ENCODE peak calls at places on chromosome 12, in five cellular contexts. N, X, D, J and Q are unnamed samples.

GRCh38 chr12:2384533-2385328 is 331.9 kb downstream of the CACNA1C start:
- DNase-seq in J (no peak), N (no peak), X (no peak), D (peak; percentile 87), Q (peak; percentile 51)

GRCh38 chr12:124916370-124917134 is 2.1 kb upstream of the UBC start:
- DNase-seq in D (peak; percentile 93), X (peak; percentile 78), N (no peak), J (no peak), Q (peak; percentile 93)

GRCh38 chr12:30823140-30823669 is 68.5 kb upstream of the CAPRIN2 start:
- DNase-seq in J (peak; percentile 31), D (no peak), X (no peak), N (peak; percentile 6), Q (peak; percentile 5)

GRCh38 chr12:77062846-77063461 is 2.4 kb downstream of the E2F7 start:
- DNase-seq in X (no peak), N (no peak), D (peak; percentile 87), J (no peak), Q (peak; percentile 95)

GRCh38 chr12:43776498-43776897 is 17.7 kb downstream of the IRAK4 start:
- DNase-seq in X (peak; percentile 64), J (no peak), N (no peak), D (peak; percentile 45), Q (no peak)

GRCh38 chr12:26150737-26151450 is 26.1 kb upstream of the BHLHE41 start:
- DNase-seq in X (no peak), J (no peak), D (peak; percentile 79), N (no peak), Q (peak; percentile 62)

GRCh38 chr12:103513875-103514274 is 18.1 kb upstream of the C12orf42 start:
- DNase-seq in N (no peak), D (no peak), J (no peak), X (no peak), Q (no peak)

GRCh38 chr12:15800278-15800677 is 11.1 kb upstream of the EPS8 start:
- DNase-seq in X (no peak), N (no peak), D (no peak), J (no peak), Q (no peak)

GRCh38 chr12:46450279-46450748 is 77.7 kb upstream of the SLC38A2 start:
- DNase-seq in J (no peak), N (no peak), X (peak; percentile 20), D (no peak), Q (no peak)

GRCh38 chr12:127928615-127929014 is 338.4 kb upstream of the TMEM132C start:
- DNase-seq in D (no peak), J (no peak), N (no peak), X (no peak), Q (peak; percentile 57)

GRCh38 chr12:27667540-27667939 is 28.7 kb upstream of the REP15 start:
- DNase-seq in X (no peak), N (no peak), D (peak; percentile 76), J (no peak), Q (peak; percentile 94)

GRCh38 chr12:54173066-54173726 is 15.6 kb downstream of the SMUG1 start:
- DNase-seq in N (no peak), J (no peak), D (no peak), X (no peak), Q (no peak)

GRCh38 chr12:54172102-54172630 is 16.6 kb downstream of the SMUG1 start:
- DNase-seq in X (no peak), N (no peak), J (no peak), D (no peak), Q (no peak)

GRCh38 chr12:54173906-54174471 is 14.8 kb downstream of the SMUG1 start:
- DNase-seq in J (no peak), N (no peak), X (peak; percentile 38), D (no peak), Q (no peak)

GRCh38 chr12:54175130-54175963 is 13.4 kb downstream of the SMUG1 start:
- DNase-seq in X (peak; percentile 67), D (no peak), N (no peak), J (no peak), Q (no peak)
- H3K27me3 ChIP-seq in X (no peaks in the 10 kb centered on the region), D (peaks cover 55% of the 10 kb centered on the region), N (peaks cover 28% of the 10 kb centered on the region), J (no peaks in the 10 kb centered on the region), Q (peaks cover 37% of the 10 kb centered on the region)

GRCh38 chr12:70154960-70155589 is 88.2 kb upstream of the CNOT2 start:
- DNase-seq in J (no peak), D (no peak), N (no peak), X (peak; percentile 75), Q (no peak)
- H3K4me3 ChIP-seq in J (no peak overlapping the region), D (no peak overlapping the region), N (no peak overlapping the region), X (no peak overlapping the region), Q (no peak overlapping the region)

GRCh38 chr12:120654656-120655055 is 14.2 kb downstream of the CABP1 start:
- DNase-seq in D (no peak), N (no peak), X (no peak), J (no peak), Q (no peak)

GRCh38 chr12:120658286-120659150 is 18.1 kb downstream of the CABP1 start:
- DNase-seq in J (no peak), N (no peak), D (no peak), X (no peak), Q (no peak)

GRCh38 chr12:120659151-120659525 is 18.7 kb downstream of the CABP1 start:
- DNase-seq in X (no peak), D (no peak), J (no peak), N (no peak), Q (no peak)

GRCh38 chr12:120653611-120654010 is 13.2 kb downstream of the CABP1 start:
- DNase-seq in D (no peak), N (no peak), J (no peak), X (no peak), Q (no peak)

DNA sequence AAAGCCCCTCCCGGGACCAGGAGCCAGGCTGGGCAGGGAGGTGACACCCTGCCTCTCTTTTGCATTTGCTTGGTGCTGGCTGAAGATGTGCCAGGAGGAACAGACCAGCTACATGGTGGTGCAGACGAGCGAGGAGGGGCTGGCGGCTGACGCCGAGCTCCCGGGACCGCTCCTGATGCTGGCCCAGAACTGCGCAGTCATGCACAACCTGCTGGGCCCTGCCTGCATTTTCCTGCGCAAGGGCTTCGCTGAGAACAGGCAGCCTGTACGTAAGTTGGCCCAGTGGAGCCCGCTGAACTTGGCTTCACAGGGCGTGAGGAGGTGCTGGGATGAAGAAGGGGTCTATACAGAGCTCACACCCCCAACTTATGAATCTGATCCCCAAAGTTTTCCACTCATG is 15.6 kb downstream of the CABP1 start:
- DNase-seq in J (no peak), D (no peak), N (no peak), X (no peak), Q (no peak)
- H3K27me3 ChIP-seq in J (no peaks in the 10 kb centered on the region), D (peaks cover 54% of the 10 kb centered on the region), N (no peaks in the 10 kb centered on the region), X (no peaks in the 10 kb centered on the region), Q (peaks cover 19% of the 10 kb centered on the region)

GRCh38 chr12:51911788-51912711 is 4.7 kb downstream of the ACVRL1 start:
- DNase-seq in X (no peak), J (no peak), N (no peak), D (peak; percentile 50), Q (no peak)
- H3K4me3 ChIP-seq in X (no peak overlapping the region), J (no peak overlapping the region), N (no peak overlapping the region), D (no peak overlapping the region), Q (no peak overlapping the region)

DNA sequence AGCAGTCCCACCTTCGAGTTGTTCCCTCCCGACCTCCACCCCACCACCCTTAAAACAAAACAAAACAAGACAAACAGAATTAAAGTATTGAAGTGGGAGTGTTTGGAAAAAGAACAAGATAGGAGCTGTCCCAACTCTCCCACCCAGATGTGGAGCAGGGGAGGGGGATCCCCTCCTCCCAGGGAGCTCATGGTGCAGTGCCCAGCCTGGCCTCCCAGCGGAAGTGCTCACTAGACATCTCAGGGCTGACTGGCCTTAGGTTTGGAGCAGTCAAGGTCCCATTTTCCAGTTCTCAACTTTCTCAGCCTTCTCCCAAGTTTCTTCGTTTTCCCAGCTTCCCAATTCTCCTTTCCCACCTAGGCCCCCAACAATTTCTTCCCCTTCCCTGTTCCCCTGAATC is 2.9 kb downstream of the SP7 start:
- DNase-seq in N (no peak), J (no peak), X (no peak), D (no peak), Q (no peak)
- H3K27me3 ChIP-seq in N (peaks cover 26% of the 10 kb centered on the region), J (no peaks in the 10 kb centered on the region), X (no peaks in the 10 kb centered on the region), D (peaks cover 77% of the 10 kb centered on the region), Q (peaks cover 28% of the 10 kb centered on the region)

GRCh38 chr12:115571027-115571426 is 706.5 kb downstream of the MED13L start:
- DNase-seq in D (no peak), X (no peak), N (no peak), J (no peak), Q (no peak)
- H3K4me3 ChIP-seq in D (no peak overlapping the region), X (no peak overlapping the region), N (no peak overlapping the region), J (no peak overlapping the region), Q (no peak overlapping the region)

GRCh38 chr12:105939181-105939721 is 199.5 kb downstream of the NUAK1 start:
- DNase-seq in J (no peak), X (no peak), D (no peak), N (no peak), Q (no peak)

GRCh38 chr12:105943525-105943924 is 195.2 kb downstream of the NUAK1 start:
- DNase-seq in X (no peak), J (no peak), N (no peak), D (no peak), Q (no peak)

GRCh38 chr12:105945935-105946334 is 192.8 kb downstream of the NUAK1 start:
- DNase-seq in D (no peak), N (no peak), X (no peak), J (no peak), Q (no peak)

GRCh38 chr12:105944628-105945027 is 194.1 kb downstream of the NUAK1 start:
- DNase-seq in N (no peak), J (no peak), D (no peak), X (no peak), Q (no peak)

DNA sequence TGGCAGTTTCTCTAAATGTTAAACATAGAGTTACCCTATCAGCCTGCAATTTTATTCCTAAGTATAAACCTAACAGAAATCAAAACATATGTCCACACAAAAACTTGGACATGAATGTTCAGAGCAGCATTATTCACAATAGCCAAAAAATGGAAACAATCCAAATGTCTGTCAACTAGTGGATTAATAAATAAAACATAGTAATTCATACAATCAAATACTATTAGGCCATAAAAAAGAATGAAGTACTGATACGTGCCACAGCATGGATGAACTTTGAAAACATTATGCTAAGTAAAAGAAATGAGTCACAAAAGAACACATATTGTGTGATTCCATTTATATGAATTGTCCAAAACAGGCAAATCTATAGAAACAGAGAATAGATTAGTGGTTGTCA is 196.4 kb downstream of the NUAK1 start:
- DNase-seq in J (no peak), X (no peak), N (no peak), D (no peak), Q (no peak)
- H3K27me3 ChIP-seq in J (no peaks in the 10 kb centered on the region), X (no peaks in the 10 kb centered on the region), N (no peaks in the 10 kb centered on the region), D (no peaks in the 10 kb centered on the region), Q (no peaks in the 10 kb centered on the region)